ENCODE peak calls at places on chromosomes 2 and 18, in nine cellular contexts. X is cardiac fibroblast, A is HCT116, W is uterus, Y is astrocyte of the spinal cord, N is MM.1S, C is fibroblast of lung, D is Panc1, F is SK-N-SH. T is an unnamed sample.

GRCh38 chr18:53796042-53796729 is 428.3 kb downstream of the MBD2 start:
- DNase-seq in X (peak; percentile 82), A (no peak), W (no peak), Y (peak; percentile 89), N (no peak), C (peak; percentile 91), D (no peak), F (no peak), T (peak; percentile 81)

GRCh38 chr18:7158201-7158600 is 40.6 kb upstream of the LAMA1 start:
- DNase-seq in X (peak; percentile 79), A (no peak), W (no peak), Y (peak; percentile 52), N (no peak), C (peak; percentile 85), D (no peak), F (no peak), T (peak; percentile 10)

GRCh38 chr2:66569321-66569851 is 134.5 kb downstream of the MEIS1 start:
- DNase-seq in X (peak; percentile 67), A (no peak), W (peak; percentile 68), Y (peak; percentile 69), N (no peak), C (peak; percentile 76), D (no peak), F (no peak), T (no peak)

GRCh38 chr2:35973737-35974132 is 381.8 kb upstream of the CRIM1 start:
- DNase-seq in X (peak; percentile 10), A (no peak), W (peak; percentile 29), Y (no peak), N (no peak), C (peak; percentile 12), D (no peak), F (no peak), T (no peak)

GRCh38 chr18:45576906-45577305 is 38.4 kb upstream of the SLC14A2 start:
- DNase-seq in X (no peak), A (no peak), W (no peak), Y (no peak), N (no peak), C (no peak), D (no peak), F (no peak), T (no peak)

GRCh38 chr2:181104512-181105121 is 124.2 kb downstream of the UBE2E3 start:
- DNase-seq in X (peak; percentile 80), A (peak; percentile 51), W (no peak), Y (peak; percentile 78), N (peak; percentile 46), C (peak; percentile 58), D (peak; percentile 52), F (peak; percentile 20), T (no peak)

GRCh38 chr18:76131738-76132137 is 363.3 kb downstream of the ZNF516 start:
- DNase-seq in X (no peak), A (no peak), W (no peak), Y (no peak), N (peak; percentile 46), C (peak; percentile 50), D (no peak), F (no peak), T (peak; percentile 21)

GRCh38 chr2:128420131-128420530 is 101.5 kb upstream of the HS6ST1 start:
- DNase-seq in X (no peak), A (no peak), W (peak; percentile 1), Y (no peak), N (no peak), C (no peak), D (no peak), F (no peak), T (no peak)

GRCh38 chr2:239283961-239284801 is 116.6 kb downstream of the HDAC4 start:
- DNase-seq in X (no peak), A (no peak), W (no peak), Y (no peak), N (no peak), C (no peak), D (no peak), F (no peak), T (no peak)

GRCh38 chr2:57146951-57147350 is 899.7 kb upstream of the VRK2 start:
- DNase-seq in X (no peak), A (no peak), W (no peak), Y (no peak), N (no peak), C (no peak), D (no peak), F (no peak), T (no peak)

GRCh38 chr2:40554665-40555294 is 102.9 kb upstream of the SLC8A1 start:
- DNase-seq in X (peak; percentile 64), A (peak; percentile 27), W (peak; percentile 65), Y (peak; percentile 50), N (peak; percentile 58), C (peak; percentile 28), D (peak; percentile 56), F (peak; percentile 32), T (no peak)

GRCh38 chr2:188600536-188601210 is 309.0 kb downstream of the GULP1 start:
- DNase-seq in X (no peak), A (no peak), W (no peak), Y (peak; percentile 91), N (no peak), C (peak; percentile 93), D (no peak), F (no peak), T (peak; percentile 65)

GRCh38 chr2:121071058-121071504 is 213.9 kb downstream of the TFCP2L1 start:
- DNase-seq in X (peak; percentile 60), A (peak; percentile 19), W (peak; percentile 64), Y (peak; percentile 51), N (no peak), C (peak; percentile 13), D (no peak), F (peak; percentile 90), T (no peak)

GRCh38 chr2:179434357-179434756 is 169.7 kb upstream of the SESTD1 start:
- DNase-seq in X (no peak), A (no peak), W (no peak), Y (no peak), N (no peak), C (no peak), D (no peak), F (no peak), T (no peak)

GRCh38 chr2:180006236-180006635 is 861 bp downstream of the CWC22 start:
- DNase-seq in X (no peak), A (no peak), W (no peak), Y (no peak), N (no peak), C (no peak), D (no peak), F (peak; percentile 9), T (no peak)

GRCh38 chr2:40384714-40385113 is 67.2 kb downstream of the SLC8A1 start:
- DNase-seq in X (peak; percentile 79), A (no peak), W (no peak), Y (peak; percentile 77), N (no peak), C (peak; percentile 84), D (no peak), F (no peak), T (peak; percentile 58)

GRCh38 chr2:33033524-33034150 is 86.9 kb downstream of the LTBP1 start:
- DNase-seq in X (peak; percentile 77), A (peak; percentile 10), W (peak; percentile 42), Y (peak; percentile 75), N (peak; percentile 36), C (peak; percentile 56), D (no peak), F (peak; percentile 39), T (no peak)

DNA sequence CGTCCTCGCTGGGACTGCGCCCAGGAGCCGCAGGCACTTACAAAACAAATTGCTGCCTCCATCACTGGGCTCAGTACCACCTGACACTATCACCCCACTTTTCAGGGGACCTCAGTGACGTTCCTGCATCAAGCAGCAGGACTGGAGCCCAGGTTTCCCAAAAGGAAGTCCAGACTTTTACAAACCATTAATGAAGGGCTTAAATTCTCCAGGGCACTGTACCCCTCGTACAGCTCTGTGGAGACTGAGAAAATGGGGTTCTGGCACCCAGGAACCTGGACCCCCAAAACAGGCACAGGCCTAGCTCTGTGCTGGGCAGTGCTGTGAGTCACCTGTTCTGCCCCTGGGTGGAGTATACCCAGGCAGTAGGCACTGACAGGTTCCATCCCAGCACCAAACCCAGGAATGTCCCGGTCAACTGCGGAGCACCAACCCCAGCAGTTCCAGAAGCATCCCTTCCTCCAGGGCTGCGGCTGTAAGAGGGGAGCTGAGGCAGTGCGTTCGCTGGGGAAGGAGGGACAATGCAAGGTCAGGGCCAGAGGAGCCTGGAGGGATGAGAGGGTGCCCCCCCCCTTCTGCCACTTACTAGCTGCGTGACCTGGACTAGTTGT is 24.6 kb upstream of the NOTO start:
- DNase-seq in X (no peak), A (no peak), W (no peak), Y (no peak), N (no peak), C (no peak), D (no peak), F (peak; percentile 44), T (no peak)
- TF ChIP-seq CTCF in X (no peak), A (no peak), W (no peak), Y (no peak), N (no peak), C (no peak), D (no peak), F (no peak), T (no peak)

GRCh38 chr2:44705356-44705755 is 236.1 kb upstream of the SIX3 start:
- DNase-seq in X (no peak), A (no peak), W (no peak), Y (no peak), N (no peak), C (no peak), D (no peak), F (no peak), T (no peak)

GRCh38 chr2:44707945-44708645 is 233.4 kb upstream of the SIX3 start:
- DNase-seq in X (no peak), A (no peak), W (no peak), Y (no peak), N (peak; percentile 53), C (no peak), D (no peak), F (no peak), T (no peak)

GRCh38 chr2:44705851-44706555 is 235.5 kb upstream of the SIX3 start:
- DNase-seq in X (no peak), A (no peak), W (no peak), Y (no peak), N (no peak), C (no peak), D (no peak), F (peak; percentile 11), T (no peak)

GRCh38 chr2:44706584-44707553 is 234.6 kb upstream of the SIX3 start:
- DNase-seq in X (no peak), A (no peak), W (no peak), Y (peak; percentile 6), N (no peak), C (peak; percentile 18), D (no peak), F (peak; percentile 48), T (no peak)

GRCh38 chr2:44708646-44709000 is 232.9 kb upstream of the SIX3 start:
- DNase-seq in X (no peak), A (no peak), W (no peak), Y (no peak), N (peak; percentile 58), C (no peak), D (no peak), F (no peak), T (no peak)
- H3K4me3 ChIP-seq in X (no peak overlapping the region), A (no peak overlapping the region), W (no peak overlapping the region), Y (no peak overlapping the region), N (peak overlapping the region; percentile 44), C (no peak overlapping the region), D (no peak overlapping the region), F (no peak overlapping the region), T (no peak overlapping the region)

GRCh38 chr2:215454519-215454918 is 18.7 kb upstream of the FN1 start:
- DNase-seq in X (peak; percentile 59), A (peak; percentile 12), W (no peak), Y (peak; percentile 66), N (peak; percentile 61), C (peak; percentile 27), D (peak; percentile 18), F (peak; percentile 42), T (no peak)
- TF ChIP-seq CTCF in X (peak; percentile 77), A (peak; percentile 72), W (peak; percentile 72), Y (peak; percentile 72), N (peak; percentile 78), C (peak; percentile 85), D (peak; percentile 77), F (peak; percentile 85), T (peak; percentile 83)

GRCh38 chr2:205681836-205682238 is 464 bp upstream of the NRP2 start:
- DNase-seq in X (no peak), A (no peak), W (peak; percentile 46), Y (no peak), N (no peak), C (no peak), D (no peak), F (peak; percentile 49), T (no peak)
- H3K4me3 ChIP-seq in X (peak overlapping the region; percentile 62), A (peak overlapping the region; percentile 50), W (peak overlapping the region; percentile 96), Y (peak overlapping the region; percentile 77), N (peak overlapping the region; percentile 66), C (peak overlapping the region; percentile 76), D (peak overlapping the region; percentile 55), F (peak overlapping the region; percentile 71), T (peak overlapping the region; percentile 60)

T was measured in BJ.